ENCODE peak calls at places on chromosomes 11 and 22, in seven cellular contexts. One of them, this sample, is unnamed.

GRCh38 chr11:117983163-117983475 is 3.1 kb upstream of the IL10RA start:
- DNase-seq in stomach: no peak
- DNase-seq in A549: no peak
- DNase-seq in OCI-LY7: no peak
- DNase-seq in adrenal gland: no peak
- DNase-seq in SK-N-SH: no peak
- DNase-seq in AG04450: no peak
- DNase-seq in this sample: no peak

GRCh38 chr22:20040801-20041200 is 19.9 kb downstream of the TANGO2 start:
- DNase-seq in stomach: no peak
- DNase-seq in A549: no peak
- DNase-seq in OCI-LY7: no peak
- DNase-seq in adrenal gland: no peak
- DNase-seq in SK-N-SH: no peak
- DNase-seq in AG04450: no peak
- DNase-seq in this sample: no peak

GRCh38 chr11:6995703-6996102 is 24.4 kb downstream of the ZNF214 start:
- DNase-seq in stomach: no peak
- DNase-seq in A549: no peak
- DNase-seq in OCI-LY7: no peak
- DNase-seq in adrenal gland: no peak
- DNase-seq in SK-N-SH: no peak
- DNase-seq in AG04450: no peak
- DNase-seq in this sample: no peak

GRCh38 chr22:49763696-49764095 is 64.0 kb downstream of the BRD1 start:
- DNase-seq in stomach: no peak
- DNase-seq in A549: no peak
- DNase-seq in OCI-LY7: no peak
- DNase-seq in adrenal gland: no peak
- DNase-seq in SK-N-SH: peak; percentile 25
- DNase-seq in AG04450: no peak
- DNase-seq in this sample: no peak

GRCh38 chr11:134762248-134763029 is 350.4 kb upstream of the B3GAT1 start:
- DNase-seq in stomach: no peak
- DNase-seq in A549: no peak
- DNase-seq in OCI-LY7: no peak
- DNase-seq in adrenal gland: no peak
- DNase-seq in SK-N-SH: no peak
- DNase-seq in AG04450: no peak
- DNase-seq in this sample: no peak

GRCh38 chr11:114796954-114797721 is 118.8 kb downstream of the NXPE2 start:
- DNase-seq in stomach: no peak
- DNase-seq in A549: no peak
- DNase-seq in OCI-LY7: no peak
- DNase-seq in adrenal gland: no peak
- DNase-seq in SK-N-SH: no peak
- DNase-seq in AG04450: no peak
- DNase-seq in this sample: no peak

GRCh38 chr11:134385774-134386565 is 26.1 kb downstream of the B3GAT1 start:
- DNase-seq in stomach: peak; percentile 80
- DNase-seq in A549: no peak
- DNase-seq in OCI-LY7: no peak
- DNase-seq in adrenal gland: no peak
- DNase-seq in SK-N-SH: peak; percentile 73
- DNase-seq in AG04450: no peak
- DNase-seq in this sample: no peak

GRCh38 chr11:22797081-22797480 is 32.5 kb downstream of the SVIP start:
- DNase-seq in stomach: no peak
- DNase-seq in A549: no peak
- DNase-seq in OCI-LY7: no peak
- DNase-seq in adrenal gland: no peak
- DNase-seq in SK-N-SH: no peak
- DNase-seq in AG04450: no peak
- DNase-seq in this sample: no peak

GRCh38 chr11:47768090-47768620 is 1.0 kb upstream of the FNBP4 start:
- DNase-seq in stomach: peak; percentile 49
- DNase-seq in A549: peak; percentile 66
- DNase-seq in OCI-LY7: peak; percentile 49
- DNase-seq in adrenal gland: peak; percentile 67
- DNase-seq in SK-N-SH: peak; percentile 72
- DNase-seq in AG04450: no peak
- DNase-seq in this sample: no peak

GRCh38 chr11:76610371-76610770 is 60.2 kb downstream of the LRRC32 start:
- DNase-seq in stomach: no peak
- DNase-seq in A549: no peak
- DNase-seq in OCI-LY7: no peak
- DNase-seq in adrenal gland: peak; percentile 9
- DNase-seq in SK-N-SH: peak; percentile 35
- DNase-seq in AG04450: no peak
- DNase-seq in this sample: no peak

GRCh38 chr22:37498289-37498909 is 12.2 kb upstream of the MFNG start:
- DNase-seq in stomach: peak; percentile 71
- DNase-seq in A549: peak; percentile 46
- DNase-seq in OCI-LY7: peak; percentile 88
- DNase-seq in adrenal gland: no peak
- DNase-seq in SK-N-SH: peak; percentile 90
- DNase-seq in AG04450: no peak
- DNase-seq in this sample: no peak

GRCh38 chr11:19967796-19968195 is 192.5 kb downstream of the DBX1 start:
- DNase-seq in stomach: no peak
- DNase-seq in A549: no peak
- DNase-seq in OCI-LY7: no peak
- DNase-seq in adrenal gland: no peak
- DNase-seq in SK-N-SH: no peak
- DNase-seq in AG04450: no peak
- DNase-seq in this sample: no peak

GRCh38 chr11:75673977-75674582 is 5.2 kb upstream of the MAP6 start:
- DNase-seq in stomach: no peak
- DNase-seq in A549: no peak
- DNase-seq in OCI-LY7: peak; percentile 10
- DNase-seq in adrenal gland: peak; percentile 34
- DNase-seq in SK-N-SH: no peak
- DNase-seq in AG04450: no peak
- DNase-seq in this sample: peak; percentile 26

GRCh38 chr11:77191823-77192495 is 63.9 kb downstream of the MYO7A start:
- DNase-seq in stomach: peak; percentile 90
- DNase-seq in A549: peak; percentile 95
- DNase-seq in OCI-LY7: peak; percentile 23
- DNase-seq in adrenal gland: no peak
- DNase-seq in SK-N-SH: peak; percentile 62
- DNase-seq in AG04450: no peak
- DNase-seq in this sample: peak; percentile 24

GRCh38 chr22:32573991-32574390 is 99.4 kb downstream of the FBXO7 start:
- DNase-seq in stomach: no peak
- DNase-seq in A549: no peak
- DNase-seq in OCI-LY7: no peak
- DNase-seq in adrenal gland: no peak
- DNase-seq in SK-N-SH: no peak
- DNase-seq in AG04450: no peak
- DNase-seq in this sample: no peak

GRCh38 chr11:10454902-10455631 is at the start of gene AMPD3:
- DNase-seq in stomach: no peak
- DNase-seq in A549: peak; percentile 84
- DNase-seq in OCI-LY7: peak; percentile 56
- DNase-seq in adrenal gland: peak; percentile 85
- DNase-seq in SK-N-SH: peak; percentile 50
- DNase-seq in AG04450: peak; percentile 96
- DNase-seq in this sample: no peak

GRCh38 chr22:43270314-43270908 is 72.8 kb downstream of the SCUBE1 start:
- DNase-seq in stomach: no peak
- DNase-seq in A549: peak; percentile 44
- DNase-seq in OCI-LY7: no peak
- DNase-seq in adrenal gland: no peak
- DNase-seq in SK-N-SH: no peak
- DNase-seq in AG04450: no peak
- DNase-seq in this sample: peak; percentile 77

GRCh38 chr11:93329936-93330445 is 551 bp upstream of the DEUP1 start:
- DNase-seq in stomach: no peak
- DNase-seq in A549: peak; percentile 2
- DNase-seq in OCI-LY7: no peak
- DNase-seq in adrenal gland: peak; percentile 22
- DNase-seq in SK-N-SH: peak; percentile 29
- DNase-seq in AG04450: no peak
- DNase-seq in this sample: no peak

GRCh38 chr22:25833676-25834075 is 91.7 kb downstream of the MYO18B start:
- DNase-seq in stomach: no peak
- DNase-seq in A549: no peak
- DNase-seq in OCI-LY7: no peak
- DNase-seq in adrenal gland: no peak
- DNase-seq in SK-N-SH: no peak
- DNase-seq in AG04450: no peak
- DNase-seq in this sample: no peak

GRCh38 chr22:31302021-31302420 is 9.7 kb upstream of the PIK3IP1 start:
- DNase-seq in stomach: no peak
- DNase-seq in A549: no peak
- DNase-seq in OCI-LY7: no peak
- DNase-seq in adrenal gland: no peak
- DNase-seq in SK-N-SH: no peak
- DNase-seq in AG04450: no peak
- DNase-seq in this sample: no peak

DNA sequence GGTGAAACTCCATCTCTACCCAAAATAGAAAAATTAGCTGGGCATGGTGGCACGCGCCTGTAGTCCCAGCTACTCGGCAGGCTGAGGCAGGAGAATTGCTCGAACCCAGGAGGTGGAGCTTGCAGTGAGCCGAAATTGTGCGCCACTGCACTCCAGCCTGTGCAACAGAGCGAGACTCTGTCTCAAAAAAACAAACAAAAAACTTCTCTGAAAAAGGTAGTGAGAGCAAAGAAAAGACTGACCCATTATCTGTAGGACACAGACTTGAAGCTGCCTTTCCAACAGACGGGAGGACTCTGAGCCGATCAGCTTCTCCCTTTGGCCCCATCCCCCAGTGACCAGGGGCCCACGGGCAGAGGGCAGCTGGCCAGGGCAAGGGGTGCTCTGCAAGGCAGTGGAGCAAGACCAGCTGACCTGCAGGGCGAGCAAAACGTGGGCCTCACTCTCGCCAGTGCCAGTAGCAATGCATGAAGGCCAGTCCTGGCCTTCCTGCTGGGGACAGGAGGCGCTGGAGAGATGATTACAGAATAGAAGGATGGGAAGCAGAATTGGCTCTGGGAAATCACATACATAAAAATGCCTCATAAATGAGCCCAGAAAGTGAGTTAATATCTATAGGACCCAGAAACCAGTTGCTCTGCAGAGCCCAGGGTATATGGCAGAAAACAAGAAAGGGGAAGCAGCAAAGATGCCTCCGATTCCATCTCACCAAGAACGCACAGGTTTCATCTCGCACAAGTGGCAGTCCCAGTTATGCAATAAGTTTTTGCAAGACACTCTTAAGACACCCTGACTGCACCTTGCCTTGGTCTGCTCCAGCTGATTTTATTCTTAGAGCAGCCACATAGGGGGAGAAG is 2.8 kb downstream of the EHD1 start:
- DNase-seq in stomach: no peak
- DNase-seq in A549: no peak
- DNase-seq in OCI-LY7: peak; percentile 66
- DNase-seq in adrenal gland: peak; percentile 34
- DNase-seq in SK-N-SH: no peak
- DNase-seq in AG04450: no peak
- DNase-seq in this sample: no peak
- H3K4me3 ChIP-seq in stomach: peak overlapping the region; percentile 87
- H3K4me3 ChIP-seq in A549: no peak overlapping the region
- H3K4me3 ChIP-seq in OCI-LY7: peak overlapping the region; percentile 89
- H3K4me3 ChIP-seq in adrenal gland: no peak overlapping the region
- H3K4me3 ChIP-seq in SK-N-SH: peak overlapping the region; percentile 95
- H3K4me3 ChIP-seq in AG04450: peak overlapping the region; percentile 99
- H3K4me3 ChIP-seq in this sample: peak overlapping the region; percentile 92

GRCh38 chr11:69242583-69242940 is 51.4 kb upstream of the MYEOV start:
- DNase-seq in stomach: peak; percentile 7
- DNase-seq in A549: no peak
- DNase-seq in OCI-LY7: no peak
- DNase-seq in adrenal gland: no peak
- DNase-seq in SK-N-SH: no peak
- DNase-seq in AG04450: no peak
- DNase-seq in this sample: no peak

GRCh38 chr11:69245491-69246345 is 48.2 kb upstream of the MYEOV start:
- DNase-seq in stomach: peak; percentile 23
- DNase-seq in A549: no peak
- DNase-seq in OCI-LY7: no peak
- DNase-seq in adrenal gland: peak; percentile 3
- DNase-seq in SK-N-SH: no peak
- DNase-seq in AG04450: no peak
- DNase-seq in this sample: no peak

GRCh38 chr11:69245041-69245440 is 48.9 kb upstream of the MYEOV start:
- DNase-seq in stomach: peak; percentile 1
- DNase-seq in A549: no peak
- DNase-seq in OCI-LY7: no peak
- DNase-seq in adrenal gland: no peak
- DNase-seq in SK-N-SH: no peak
- DNase-seq in AG04450: no peak
- DNase-seq in this sample: no peak

GRCh38 chr11:69243496-69244200 is 50.3 kb upstream of the MYEOV start:
- DNase-seq in stomach: peak; percentile 18
- DNase-seq in A549: no peak
- DNase-seq in OCI-LY7: no peak
- DNase-seq in adrenal gland: no peak
- DNase-seq in SK-N-SH: no peak
- DNase-seq in AG04450: no peak
- DNase-seq in this sample: no peak

DNA sequence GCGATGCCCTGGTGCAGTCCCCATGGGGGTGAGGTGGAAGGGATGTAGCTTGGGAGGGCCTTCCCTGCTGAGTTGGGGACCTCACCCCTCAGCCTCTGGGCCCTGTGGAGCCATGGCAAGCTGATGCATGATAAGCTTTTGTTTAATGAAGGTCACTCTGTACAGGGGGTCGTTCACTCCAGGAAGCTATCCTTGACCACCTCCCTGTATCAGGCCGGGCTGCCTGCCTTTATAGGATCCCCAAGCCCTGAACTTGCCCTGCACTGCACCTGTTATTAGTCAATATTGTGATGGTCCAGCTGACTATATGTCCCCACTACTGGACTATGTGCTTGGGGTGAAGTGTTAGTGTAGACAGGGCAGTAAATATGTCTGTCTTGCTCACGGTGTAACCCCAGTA is 49.7 kb upstream of the MYEOV start:
- DNase-seq in stomach: peak; percentile 3
- DNase-seq in A549: no peak
- DNase-seq in OCI-LY7: no peak
- DNase-seq in adrenal gland: no peak
- DNase-seq in SK-N-SH: no peak
- DNase-seq in AG04450: no peak
- DNase-seq in this sample: no peak
- TF ChIP-seq CTCF in stomach: no peak
- TF ChIP-seq CTCF in A549: no peak
- TF ChIP-seq CTCF in OCI-LY7: no peak
- TF ChIP-seq CTCF in adrenal gland: no peak
- TF ChIP-seq CTCF in SK-N-SH: no peak
- TF ChIP-seq CTCF in AG04450: no peak
- TF ChIP-seq CTCF in this sample: no peak

GRCh38 chr11:64303109-64304031 is 2.0 kb upstream of the ESRRA start:
- DNase-seq in stomach: no peak
- DNase-seq in A549: no peak
- DNase-seq in OCI-LY7: no peak
- DNase-seq in adrenal gland: no peak
- DNase-seq in SK-N-SH: no peak
- DNase-seq in AG04450: no peak
- DNase-seq in this sample: no peak
- H3K4me3 ChIP-seq in stomach: no peak overlapping the region
- H3K4me3 ChIP-seq in A549: no peak overlapping the region
- H3K4me3 ChIP-seq in OCI-LY7: peak overlapping the region; percentile 81
- H3K4me3 ChIP-seq in adrenal gland: no peak overlapping the region
- H3K4me3 ChIP-seq in SK-N-SH: no peak overlapping the region
- H3K4me3 ChIP-seq in AG04450: no peak overlapping the region
- H3K4me3 ChIP-seq in this sample: peak overlapping the region; percentile 58

GRCh38 chr11:67239795-67240574 is 26.3 kb upstream of the GRK2 start:
- DNase-seq in stomach: peak; percentile 96
- DNase-seq in A549: peak; percentile 93
- DNase-seq in OCI-LY7: peak; percentile 98
- DNase-seq in adrenal gland: peak; percentile 98
- DNase-seq in SK-N-SH: peak; percentile 91
- DNase-seq in AG04450: peak; percentile 97
- DNase-seq in this sample: peak; percentile 93
- TF ChIP-seq CTCF in stomach: peak; percentile 11
- TF ChIP-seq CTCF in A549: no peak
- TF ChIP-seq CTCF in OCI-LY7: no peak
- TF ChIP-seq CTCF in adrenal gland: no peak
- TF ChIP-seq CTCF in SK-N-SH: no peak
- TF ChIP-seq CTCF in AG04450: peak; percentile 19
- TF ChIP-seq CTCF in this sample: no peak

This sample was measured in GM12864.